ENCODE peak calls at places on chromosomes 16 and 17, in five cellular contexts. One of them, this sample, is unnamed.

GRCh38 chr17:64357191-64357981 is 33.3 kb downstream of the PECAM1 start:
- DNase-seq in psoas muscle: peak
- DNase-seq in hepatocyte: no peak
- DNase-seq in glutamatergic neuron: no peak
- DNase-seq in activated B cell treated with CpG ODN at 0.5 μM for 24 hours: no peak
- DNase-seq in this sample: no peak

GRCh38 chr17:74542166-74542565 is 3.7 kb downstream of the CD300C start:
- DNase-seq in psoas muscle: no peak
- DNase-seq in hepatocyte: no peak
- DNase-seq in glutamatergic neuron: no peak
- DNase-seq in activated B cell treated with CpG ODN at 0.5 μM for 24 hours: no peak
- DNase-seq in this sample: peak

GRCh38 chr17:49578963-49579500 is 3.4 kb downstream of the NXPH3 start:
- DNase-seq in psoas muscle: no peak
- DNase-seq in hepatocyte: no peak
- DNase-seq in glutamatergic neuron: no peak
- DNase-seq in activated B cell treated with CpG ODN at 0.5 μM for 24 hours: no peak
- DNase-seq in this sample: peak

GRCh38 chr17:39626671-39627169 is at the start of gene PPP1R1B:
- DNase-seq in psoas muscle: no peak
- DNase-seq in hepatocyte: no peak
- DNase-seq in glutamatergic neuron: no peak
- DNase-seq in activated B cell treated with CpG ODN at 0.5 μM for 24 hours: no peak
- DNase-seq in this sample: no peak

GRCh38 chr17:50396261-50397110 is 837 bp downstream of the LRRC59 start:
- DNase-seq in psoas muscle: peak
- DNase-seq in hepatocyte: peak
- DNase-seq in glutamatergic neuron: no peak
- DNase-seq in activated B cell treated with CpG ODN at 0.5 μM for 24 hours: no peak
- DNase-seq in this sample: no peak

GRCh38 chr16:2178321-2179106 is 17.9 kb downstream of the CASKIN1 start:
- DNase-seq in psoas muscle: no peak
- DNase-seq in hepatocyte: no peak
- DNase-seq in glutamatergic neuron: peak
- DNase-seq in activated B cell treated with CpG ODN at 0.5 μM for 24 hours: no peak
- DNase-seq in this sample: no peak

GRCh38 chr17:48728232-48729231 is at the start of gene HOXB13:
- DNase-seq in psoas muscle: no peak
- DNase-seq in hepatocyte: peak
- DNase-seq in glutamatergic neuron: peak
- DNase-seq in activated B cell treated with CpG ODN at 0.5 μM for 24 hours: no peak
- DNase-seq in this sample: no peak

GRCh38 chr17:14312522-14312921 is 11.6 kb downstream of the HS3ST3B1 start:
- DNase-seq in psoas muscle: no peak
- DNase-seq in hepatocyte: no peak
- DNase-seq in glutamatergic neuron: no peak
- DNase-seq in activated B cell treated with CpG ODN at 0.5 μM for 24 hours: no peak
- DNase-seq in this sample: no peak

GRCh38 chr16:81442220-81442908 is 2.2 kb upstream of the CMIP start:
- DNase-seq in psoas muscle: no peak
- DNase-seq in hepatocyte: no peak
- DNase-seq in glutamatergic neuron: no peak
- DNase-seq in activated B cell treated with CpG ODN at 0.5 μM for 24 hours: no peak
- DNase-seq in this sample: peak

GRCh38 chr17:70290770-70291169 is 121.4 kb downstream of the KCNJ2 start:
- DNase-seq in psoas muscle: no peak
- DNase-seq in hepatocyte: no peak
- DNase-seq in glutamatergic neuron: no peak
- DNase-seq in activated B cell treated with CpG ODN at 0.5 μM for 24 hours: no peak
- DNase-seq in this sample: no peak

GRCh38 chr16:69223882-69224281 is 36.9 kb downstream of the SNTB2 start:
- DNase-seq in psoas muscle: no peak
- DNase-seq in hepatocyte: no peak
- DNase-seq in glutamatergic neuron: no peak
- DNase-seq in activated B cell treated with CpG ODN at 0.5 μM for 24 hours: no peak
- DNase-seq in this sample: no peak

GRCh38 chr16:19748389-19749110 is 30.5 kb downstream of the IQCK start:
- DNase-seq in psoas muscle: no peak
- DNase-seq in hepatocyte: no peak
- DNase-seq in glutamatergic neuron: no peak
- DNase-seq in activated B cell treated with CpG ODN at 0.5 μM for 24 hours: no peak
- DNase-seq in this sample: no peak

GRCh38 chr16:12800751-12801308 is 2.9 kb downstream of the CPPED1 start:
- DNase-seq in psoas muscle: no peak
- DNase-seq in hepatocyte: no peak
- DNase-seq in glutamatergic neuron: no peak
- DNase-seq in activated B cell treated with CpG ODN at 0.5 μM for 24 hours: no peak
- DNase-seq in this sample: no peak

GRCh38 chr17:16662936-16663335 is 9.3 kb upstream of the ZNF624 start:
- DNase-seq in psoas muscle: no peak
- DNase-seq in hepatocyte: no peak
- DNase-seq in glutamatergic neuron: no peak
- DNase-seq in activated B cell treated with CpG ODN at 0.5 μM for 24 hours: no peak
- DNase-seq in this sample: no peak

GRCh38 chr16:14401839-14402115 is 228.3 kb downstream of the PARN start:
- DNase-seq in psoas muscle: peak
- DNase-seq in hepatocyte: peak
- DNase-seq in glutamatergic neuron: no peak
- DNase-seq in activated B cell treated with CpG ODN at 0.5 μM for 24 hours: no peak
- DNase-seq in this sample: no peak

GRCh38 chr17:55580596-55581133 is 69.4 kb upstream of the SMIM36 start:
- DNase-seq in psoas muscle: no peak
- DNase-seq in hepatocyte: no peak
- DNase-seq in glutamatergic neuron: no peak
- DNase-seq in activated B cell treated with CpG ODN at 0.5 μM for 24 hours: no peak
- DNase-seq in this sample: no peak

GRCh38 chr17:65712383-65713267 is 151.2 kb upstream of the AXIN2 start:
- DNase-seq in psoas muscle: no peak
- DNase-seq in hepatocyte: no peak
- DNase-seq in glutamatergic neuron: no peak
- DNase-seq in activated B cell treated with CpG ODN at 0.5 μM for 24 hours: no peak
- DNase-seq in this sample: no peak

GRCh38 chr17:28276011-28276410 is 43.0 kb upstream of the TMEM97 start:
- DNase-seq in psoas muscle: no peak
- DNase-seq in hepatocyte: no peak
- DNase-seq in glutamatergic neuron: no peak
- DNase-seq in activated B cell treated with CpG ODN at 0.5 μM for 24 hours: no peak
- DNase-seq in this sample: no peak

GRCh38 chr16:74607967-74608356 is 1.0 kb upstream of the GLG1 start:
- DNase-seq in psoas muscle: no peak
- DNase-seq in hepatocyte: no peak
- DNase-seq in glutamatergic neuron: no peak
- DNase-seq in activated B cell treated with CpG ODN at 0.5 μM for 24 hours: no peak
- DNase-seq in this sample: no peak

GRCh38 chr16:19689342-19689741 is 28.7 kb downstream of the KNOP1 start:
- DNase-seq in psoas muscle: no peak
- DNase-seq in hepatocyte: no peak
- DNase-seq in glutamatergic neuron: no peak
- DNase-seq in activated B cell treated with CpG ODN at 0.5 μM for 24 hours: no peak
- DNase-seq in this sample: no peak

GRCh38 chr16:52592778-52593177 is 45.8 kb upstream of the TOX3 start:
- DNase-seq in psoas muscle: no peak
- DNase-seq in hepatocyte: no peak
- DNase-seq in glutamatergic neuron: no peak
- DNase-seq in activated B cell treated with CpG ODN at 0.5 μM for 24 hours: no peak
- DNase-seq in this sample: no peak

GRCh38 chr17:76397687-76398522 is 13.5 kb downstream of the SPHK1 start:
- DNase-seq in psoas muscle: peak
- DNase-seq in hepatocyte: peak
- DNase-seq in glutamatergic neuron: peak
- DNase-seq in activated B cell treated with CpG ODN at 0.5 μM for 24 hours: peak
- DNase-seq in this sample: peak
- TF ChIP-seq CTCF in psoas muscle: peak
- TF ChIP-seq CTCF in hepatocyte: peak
- TF ChIP-seq CTCF in glutamatergic neuron: peak
- TF ChIP-seq CTCF in activated B cell treated with CpG ODN at 0.5 μM for 24 hours: peak
- TF ChIP-seq CTCF in this sample: peak

GRCh38 chr17:78314683-78315354 is 45.1 kb downstream of the SOCS3 start:
- DNase-seq in psoas muscle: no peak
- DNase-seq in hepatocyte: no peak
- DNase-seq in glutamatergic neuron: no peak
- DNase-seq in activated B cell treated with CpG ODN at 0.5 μM for 24 hours: no peak
- DNase-seq in this sample: peak
- TF ChIP-seq CTCF in psoas muscle: no peak
- TF ChIP-seq CTCF in hepatocyte: no peak
- TF ChIP-seq CTCF in glutamatergic neuron: no peak
- TF ChIP-seq CTCF in activated B cell treated with CpG ODN at 0.5 μM for 24 hours: no peak
- TF ChIP-seq CTCF in this sample: no peak

GRCh38 chr16:8453359-8453758 is 137.0 kb downstream of the TMEM114 start:
- DNase-seq in psoas muscle: no peak
- DNase-seq in hepatocyte: no peak
- DNase-seq in glutamatergic neuron: no peak
- DNase-seq in activated B cell treated with CpG ODN at 0.5 μM for 24 hours: no peak
- DNase-seq in this sample: no peak
- TF ChIP-seq CTCF in psoas muscle: no peak
- TF ChIP-seq CTCF in hepatocyte: no peak
- TF ChIP-seq CTCF in glutamatergic neuron: no peak
- TF ChIP-seq CTCF in activated B cell treated with CpG ODN at 0.5 μM for 24 hours: no peak
- TF ChIP-seq CTCF in this sample: no peak

GRCh38 chr17:33291248-33292183 is 1.6 kb downstream of the ASIC2 start:
- DNase-seq in psoas muscle: peak
- DNase-seq in hepatocyte: peak
- DNase-seq in glutamatergic neuron: peak
- DNase-seq in activated B cell treated with CpG ODN at 0.5 μM for 24 hours: no peak
- DNase-seq in this sample: peak
- TF ChIP-seq CTCF in psoas muscle: no peak
- TF ChIP-seq CTCF in hepatocyte: no peak
- TF ChIP-seq CTCF in glutamatergic neuron: no peak
- TF ChIP-seq CTCF in activated B cell treated with CpG ODN at 0.5 μM for 24 hours: no peak
- TF ChIP-seq CTCF in this sample: no peak

DNA sequence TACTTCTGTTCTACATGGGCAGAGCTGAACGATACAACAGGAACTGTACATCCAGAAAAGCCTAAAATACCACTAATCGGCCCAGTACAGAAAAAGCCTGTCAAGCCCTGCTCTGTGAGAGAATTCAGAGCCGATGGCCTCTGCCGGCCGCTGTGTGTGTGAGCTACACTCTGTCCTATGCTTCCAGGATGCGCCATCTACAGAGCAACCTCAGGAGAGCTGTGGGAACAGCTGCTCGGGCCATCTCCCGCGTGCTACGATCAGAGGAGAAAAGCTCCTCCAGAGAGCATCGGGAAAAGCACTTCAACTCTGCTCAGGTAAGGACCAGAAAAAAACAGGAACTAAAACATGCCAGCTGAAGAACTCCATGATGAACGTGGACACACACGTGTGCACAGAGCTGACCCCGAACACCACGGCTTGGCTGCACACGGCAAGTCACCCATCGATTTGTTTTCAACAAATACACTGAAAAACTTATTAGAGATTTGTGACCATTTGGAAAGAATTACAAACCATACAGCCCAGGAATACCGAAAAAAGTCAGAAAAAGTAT is 115.9 kb downstream of the ANKRD11 start:
- DNase-seq in psoas muscle: no peak
- DNase-seq in hepatocyte: no peak
- DNase-seq in glutamatergic neuron: peak
- DNase-seq in activated B cell treated with CpG ODN at 0.5 μM for 24 hours: no peak
- DNase-seq in this sample: no peak
- TF ChIP-seq CTCF in psoas muscle: no peak
- TF ChIP-seq CTCF in hepatocyte: no peak
- TF ChIP-seq CTCF in glutamatergic neuron: no peak
- TF ChIP-seq CTCF in activated B cell treated with CpG ODN at 0.5 μM for 24 hours: no peak
- TF ChIP-seq CTCF in this sample: no peak

GRCh38 chr17:76152580-76152979 is 11.5 kb upstream of the FOXJ1 start:
- DNase-seq in psoas muscle: no peak
- DNase-seq in hepatocyte: no peak
- DNase-seq in glutamatergic neuron: no peak
- DNase-seq in activated B cell treated with CpG ODN at 0.5 μM for 24 hours: no peak
- DNase-seq in this sample: no peak

GRCh38 chr17:76154292-76154691 is 13.2 kb upstream of the FOXJ1 start:
- DNase-seq in psoas muscle: no peak
- DNase-seq in hepatocyte: no peak
- DNase-seq in glutamatergic neuron: no peak
- DNase-seq in activated B cell treated with CpG ODN at 0.5 μM for 24 hours: no peak
- DNase-seq in this sample: no peak

GRCh38 chr17:76154935-76155845 is 14.1 kb upstream of the FOXJ1 start:
- DNase-seq in psoas muscle: no peak
- DNase-seq in hepatocyte: no peak
- DNase-seq in glutamatergic neuron: no peak
- DNase-seq in activated B cell treated with CpG ODN at 0.5 μM for 24 hours: no peak
- DNase-seq in this sample: no peak

GRCh38 chr17:76153202-76153601 is 12.2 kb upstream of the FOXJ1 start:
- DNase-seq in psoas muscle: no peak
- DNase-seq in hepatocyte: no peak
- DNase-seq in glutamatergic neuron: no peak
- DNase-seq in activated B cell treated with CpG ODN at 0.5 μM for 24 hours: no peak
- DNase-seq in this sample: peak

DNA sequence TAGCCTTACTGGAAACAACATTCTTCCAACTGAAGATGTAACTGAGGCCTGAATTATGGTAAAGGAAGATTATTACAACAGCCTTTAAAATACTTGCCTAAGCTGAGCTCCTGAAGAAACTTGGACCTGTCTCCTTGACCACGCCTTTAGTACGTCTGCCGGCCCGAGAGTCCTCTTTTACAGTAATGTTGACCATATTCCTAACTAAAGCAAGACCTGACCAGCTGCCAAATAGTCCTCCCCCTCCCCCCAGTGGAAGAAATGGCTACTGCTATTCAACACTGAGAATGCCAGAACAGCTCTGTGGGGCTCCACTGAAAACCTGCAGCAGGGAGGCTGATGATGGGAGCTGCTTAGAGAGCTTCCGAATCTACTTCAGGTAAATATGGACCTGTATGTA is 12.6 kb upstream of the FOXJ1 start:
- DNase-seq in psoas muscle: no peak
- DNase-seq in hepatocyte: no peak
- DNase-seq in glutamatergic neuron: no peak
- DNase-seq in activated B cell treated with CpG ODN at 0.5 μM for 24 hours: no peak
- DNase-seq in this sample: no peak
- TF ChIP-seq CTCF in psoas muscle: peak
- TF ChIP-seq CTCF in hepatocyte: peak
- TF ChIP-seq CTCF in glutamatergic neuron: no peak
- TF ChIP-seq CTCF in activated B cell treated with CpG ODN at 0.5 μM for 24 hours: no peak
- TF ChIP-seq CTCF in this sample: peak

GRCh38 chr17:4584835-4585187 is 482 bp downstream of the SMTNL2 start:
- DNase-seq in psoas muscle: no peak
- DNase-seq in hepatocyte: no peak
- DNase-seq in glutamatergic neuron: no peak
- DNase-seq in activated B cell treated with CpG ODN at 0.5 μM for 24 hours: no peak
- DNase-seq in this sample: peak

GRCh38 chr17:4584125-4584834 is at the start of gene SMTNL2:
- DNase-seq in psoas muscle: peak
- DNase-seq in hepatocyte: peak
- DNase-seq in glutamatergic neuron: peak
- DNase-seq in activated B cell treated with CpG ODN at 0.5 μM for 24 hours: peak
- DNase-seq in this sample: peak

GRCh38 chr17:4582691-4583090 is 1.6 kb upstream of the SMTNL2 start:
- DNase-seq in psoas muscle: no peak
- DNase-seq in hepatocyte: no peak
- DNase-seq in glutamatergic neuron: peak
- DNase-seq in activated B cell treated with CpG ODN at 0.5 μM for 24 hours: no peak
- DNase-seq in this sample: no peak

GRCh38 chr17:4583206-4583605 is 1.1 kb upstream of the SMTNL2 start:
- DNase-seq in psoas muscle: no peak
- DNase-seq in hepatocyte: no peak
- DNase-seq in glutamatergic neuron: peak
- DNase-seq in activated B cell treated with CpG ODN at 0.5 μM for 24 hours: no peak
- DNase-seq in this sample: no peak

GRCh38 chr17:4583796-4584124 is 569 bp upstream of the SMTNL2 start:
- DNase-seq in psoas muscle: no peak
- DNase-seq in hepatocyte: peak
- DNase-seq in glutamatergic neuron: peak
- DNase-seq in activated B cell treated with CpG ODN at 0.5 μM for 24 hours: no peak
- DNase-seq in this sample: no peak
- TF ChIP-seq CTCF in psoas muscle: peak
- TF ChIP-seq CTCF in hepatocyte: peak
- TF ChIP-seq CTCF in glutamatergic neuron: peak
- TF ChIP-seq CTCF in activated B cell treated with CpG ODN at 0.5 μM for 24 hours: no peak
- TF ChIP-seq CTCF in this sample: no peak